ENCODE peak calls at places on chromosomes 1 and 21, in ten cellular contexts. One of them, this sample, is unnamed.

GRCh38 chr1:246319111-246319510 is 188.0 kb downstream of the SMYD3 start:
- DNase-seq in HFF-Myc: no peak
- DNase-seq in psoas muscle: no peak
- DNase-seq in tibial artery: no peak
- DNase-seq in PC-3: no peak
- DNase-seq in fibroblast of villous mesenchyme: no peak
- DNase-seq in colonic mucosa: no peak
- DNase-seq in stomach: no peak
- DNase-seq in thoracic aorta: no peak
- DNase-seq in CD8-positive, alpha-beta T cell: no peak
- DNase-seq in this sample: no peak

GRCh38 chr1:239893127-239893731 is 198.5 kb upstream of the FMN2 start:
- DNase-seq in HFF-Myc: no peak
- DNase-seq in psoas muscle: no peak
- DNase-seq in tibial artery: no peak
- DNase-seq in PC-3: peak
- DNase-seq in fibroblast of villous mesenchyme: no peak
- DNase-seq in colonic mucosa: no peak
- DNase-seq in stomach: no peak
- DNase-seq in thoracic aorta: no peak
- DNase-seq in CD8-positive, alpha-beta T cell: no peak
- DNase-seq in this sample: no peak

GRCh38 chr1:16075337-16076002 is 2.0 kb upstream of the FAM131C start:
- DNase-seq in HFF-Myc: no peak
- DNase-seq in psoas muscle: no peak
- DNase-seq in tibial artery: peak
- DNase-seq in PC-3: peak
- DNase-seq in fibroblast of villous mesenchyme: peak
- DNase-seq in colonic mucosa: no peak
- DNase-seq in stomach: peak
- DNase-seq in thoracic aorta: peak
- DNase-seq in CD8-positive, alpha-beta T cell: no peak
- DNase-seq in this sample: no peak

GRCh38 chr1:57404914-57405313 is 18.9 kb downstream of the DAB1 start:
- DNase-seq in HFF-Myc: no peak
- DNase-seq in psoas muscle: no peak
- DNase-seq in tibial artery: no peak
- DNase-seq in PC-3: no peak
- DNase-seq in fibroblast of villous mesenchyme: no peak
- DNase-seq in colonic mucosa: no peak
- DNase-seq in stomach: no peak
- DNase-seq in thoracic aorta: no peak
- DNase-seq in CD8-positive, alpha-beta T cell: no peak
- DNase-seq in this sample: peak

GRCh38 chr1:192751260-192751659 is 57.6 kb upstream of the RGS2 start:
- DNase-seq in HFF-Myc: no peak
- DNase-seq in psoas muscle: no peak
- DNase-seq in tibial artery: no peak
- DNase-seq in PC-3: no peak
- DNase-seq in fibroblast of villous mesenchyme: no peak
- DNase-seq in colonic mucosa: no peak
- DNase-seq in stomach: no peak
- DNase-seq in thoracic aorta: no peak
- DNase-seq in CD8-positive, alpha-beta T cell: no peak
- DNase-seq in this sample: no peak

GRCh38 chr1:180881806-180882509 is 30.7 kb upstream of the KIAA1614 start:
- DNase-seq in HFF-Myc: peak
- DNase-seq in psoas muscle: no peak
- DNase-seq in tibial artery: no peak
- DNase-seq in PC-3: peak
- DNase-seq in fibroblast of villous mesenchyme: peak
- DNase-seq in colonic mucosa: no peak
- DNase-seq in stomach: no peak
- DNase-seq in thoracic aorta: no peak
- DNase-seq in CD8-positive, alpha-beta T cell: no peak
- DNase-seq in this sample: no peak

GRCh38 chr1:204721378-204722041 is 36.0 kb upstream of the LRRN2 start:
- DNase-seq in HFF-Myc: no peak
- DNase-seq in psoas muscle: no peak
- DNase-seq in tibial artery: no peak
- DNase-seq in PC-3: no peak
- DNase-seq in fibroblast of villous mesenchyme: no peak
- DNase-seq in colonic mucosa: no peak
- DNase-seq in stomach: no peak
- DNase-seq in thoracic aorta: no peak
- DNase-seq in CD8-positive, alpha-beta T cell: no peak
- DNase-seq in this sample: no peak

GRCh38 chr1:200525167-200526123 is 95.1 kb downstream of the KIF14 start:
- DNase-seq in HFF-Myc: no peak
- DNase-seq in psoas muscle: no peak
- DNase-seq in tibial artery: no peak
- DNase-seq in PC-3: no peak
- DNase-seq in fibroblast of villous mesenchyme: peak
- DNase-seq in colonic mucosa: no peak
- DNase-seq in stomach: no peak
- DNase-seq in thoracic aorta: no peak
- DNase-seq in CD8-positive, alpha-beta T cell: no peak
- DNase-seq in this sample: no peak

GRCh38 chr1:218502383-218502782 is 157.2 kb downstream of the TGFB2 start:
- DNase-seq in HFF-Myc: no peak
- DNase-seq in psoas muscle: no peak
- DNase-seq in tibial artery: no peak
- DNase-seq in PC-3: no peak
- DNase-seq in fibroblast of villous mesenchyme: no peak
- DNase-seq in colonic mucosa: no peak
- DNase-seq in stomach: no peak
- DNase-seq in thoracic aorta: no peak
- DNase-seq in CD8-positive, alpha-beta T cell: no peak
- DNase-seq in this sample: no peak

GRCh38 chr1:218498061-218498938 is 153.2 kb downstream of the TGFB2 start:
- DNase-seq in HFF-Myc: no peak
- DNase-seq in psoas muscle: no peak
- DNase-seq in tibial artery: no peak
- DNase-seq in PC-3: peak
- DNase-seq in fibroblast of villous mesenchyme: peak
- DNase-seq in colonic mucosa: no peak
- DNase-seq in stomach: no peak
- DNase-seq in thoracic aorta: no peak
- DNase-seq in CD8-positive, alpha-beta T cell: no peak
- DNase-seq in this sample: no peak

GRCh38 chr1:218499911-218500310 is 154.8 kb downstream of the TGFB2 start:
- DNase-seq in HFF-Myc: no peak
- DNase-seq in psoas muscle: no peak
- DNase-seq in tibial artery: no peak
- DNase-seq in PC-3: no peak
- DNase-seq in fibroblast of villous mesenchyme: no peak
- DNase-seq in colonic mucosa: no peak
- DNase-seq in stomach: no peak
- DNase-seq in thoracic aorta: no peak
- DNase-seq in CD8-positive, alpha-beta T cell: no peak
- DNase-seq in this sample: no peak

GRCh38 chr1:218499021-218499691 is 154.0 kb downstream of the TGFB2 start:
- DNase-seq in HFF-Myc: peak
- DNase-seq in psoas muscle: no peak
- DNase-seq in tibial artery: no peak
- DNase-seq in PC-3: peak
- DNase-seq in fibroblast of villous mesenchyme: peak
- DNase-seq in colonic mucosa: no peak
- DNase-seq in stomach: no peak
- DNase-seq in thoracic aorta: no peak
- DNase-seq in CD8-positive, alpha-beta T cell: no peak
- DNase-seq in this sample: peak

GRCh38 chr1:218501073-218501612 is 156.0 kb downstream of the TGFB2 start:
- DNase-seq in HFF-Myc: no peak
- DNase-seq in psoas muscle: no peak
- DNase-seq in tibial artery: no peak
- DNase-seq in PC-3: no peak
- DNase-seq in fibroblast of villous mesenchyme: no peak
- DNase-seq in colonic mucosa: no peak
- DNase-seq in stomach: no peak
- DNase-seq in thoracic aorta: no peak
- DNase-seq in CD8-positive, alpha-beta T cell: no peak
- DNase-seq in this sample: no peak
- TF ChIP-seq CTCF in HFF-Myc: no peak
- TF ChIP-seq CTCF in psoas muscle: no peak
- TF ChIP-seq CTCF in tibial artery: no peak
- TF ChIP-seq CTCF in PC-3: no peak
- TF ChIP-seq CTCF in fibroblast of villous mesenchyme: no peak
- TF ChIP-seq CTCF in colonic mucosa: no peak
- TF ChIP-seq CTCF in stomach: no peak
- TF ChIP-seq CTCF in thoracic aorta: no peak
- TF ChIP-seq CTCF in CD8-positive, alpha-beta T cell: no peak
- TF ChIP-seq CTCF in this sample: no peak

DNA sequence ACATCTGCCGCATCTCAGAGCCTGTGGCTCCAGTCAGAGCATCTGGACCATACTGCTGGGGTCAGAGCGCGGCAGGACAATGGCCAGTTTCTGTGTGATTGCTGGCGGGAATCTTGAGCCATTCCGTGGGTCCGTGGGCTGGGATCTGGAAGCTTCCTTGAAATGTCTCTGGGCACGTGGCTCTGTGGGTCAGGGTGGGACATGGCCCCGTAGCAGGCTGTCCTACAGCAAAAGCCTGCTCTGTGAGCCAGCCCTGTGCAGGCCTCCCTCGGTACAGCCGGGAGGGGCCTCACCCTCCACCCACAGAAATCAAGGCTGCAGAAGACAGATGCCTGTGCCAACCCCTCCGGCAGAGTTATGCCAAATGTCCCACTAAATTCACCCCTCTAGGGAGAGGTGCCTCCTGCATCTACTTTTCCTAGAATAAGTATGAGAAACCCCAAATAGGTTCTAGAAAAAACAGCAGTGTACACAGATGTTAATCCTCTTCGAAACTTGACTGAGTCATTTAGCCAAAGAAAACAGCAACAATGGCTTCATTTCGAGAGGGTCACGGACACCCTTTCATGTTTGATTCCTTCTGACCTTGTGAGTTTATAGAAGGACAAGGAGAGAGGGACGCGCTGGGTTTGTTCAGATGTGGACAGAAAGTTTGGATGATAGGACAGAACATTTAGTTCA is 27.8 kb downstream of the COL18A1 start:
- DNase-seq in HFF-Myc: no peak
- DNase-seq in psoas muscle: no peak
- DNase-seq in tibial artery: peak
- DNase-seq in PC-3: no peak
- DNase-seq in fibroblast of villous mesenchyme: peak
- DNase-seq in colonic mucosa: no peak
- DNase-seq in stomach: no peak
- DNase-seq in thoracic aorta: no peak
- DNase-seq in CD8-positive, alpha-beta T cell: no peak
- DNase-seq in this sample: no peak
- H3K4me3 ChIP-seq in HFF-Myc: no peak
- H3K4me3 ChIP-seq in psoas muscle: no peak
- H3K4me3 ChIP-seq in tibial artery: peak
- H3K4me3 ChIP-seq in PC-3: no peak
- H3K4me3 ChIP-seq in fibroblast of villous mesenchyme: no peak
- H3K4me3 ChIP-seq in colonic mucosa: no peak
- H3K4me3 ChIP-seq in stomach: no peak
- H3K4me3 ChIP-seq in thoracic aorta: peak
- H3K4me3 ChIP-seq in CD8-positive, alpha-beta T cell: no peak
- H3K4me3 ChIP-seq in this sample: no peak

DNA sequence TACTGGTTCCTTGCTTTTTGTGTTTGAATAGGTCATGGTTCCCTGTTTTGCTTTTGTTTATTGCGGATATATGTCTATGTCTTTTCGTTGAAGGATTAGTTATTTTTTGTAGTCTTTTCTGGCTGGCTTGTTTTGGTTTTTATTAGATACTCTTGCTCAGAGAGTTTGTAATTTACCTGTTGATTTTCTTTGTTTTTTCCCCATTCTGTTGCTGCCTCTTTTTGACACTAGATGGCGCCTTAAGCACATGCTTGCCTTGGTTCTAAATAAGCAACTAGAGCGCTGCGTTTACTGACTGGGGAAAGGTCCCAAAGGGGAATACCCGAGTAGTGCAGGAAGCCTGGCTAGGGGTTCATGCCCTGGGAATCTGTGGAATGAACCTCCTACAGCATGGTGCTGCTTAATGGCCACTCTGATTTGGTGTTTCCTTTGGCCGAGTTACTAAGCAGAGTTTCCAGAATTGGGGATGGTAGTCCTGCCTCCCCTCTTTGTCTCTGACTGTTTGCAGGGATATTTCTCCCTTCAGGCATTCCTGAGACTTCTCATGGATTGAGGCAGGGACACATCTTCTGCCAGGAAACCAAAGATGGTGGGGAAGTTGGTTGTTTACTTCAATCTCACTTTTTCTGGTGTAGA is 143.2 kb downstream of the PTPRU start:
- DNase-seq in HFF-Myc: peak
- DNase-seq in psoas muscle: no peak
- DNase-seq in tibial artery: no peak
- DNase-seq in PC-3: peak
- DNase-seq in fibroblast of villous mesenchyme: peak
- DNase-seq in colonic mucosa: no peak
- DNase-seq in stomach: no peak
- DNase-seq in thoracic aorta: no peak
- DNase-seq in CD8-positive, alpha-beta T cell: no peak
- DNase-seq in this sample: no peak
- TF ChIP-seq CTCF in HFF-Myc: peak
- TF ChIP-seq CTCF in psoas muscle: peak
- TF ChIP-seq CTCF in tibial artery: no peak
- TF ChIP-seq CTCF in PC-3: peak
- TF ChIP-seq CTCF in fibroblast of villous mesenchyme: peak
- TF ChIP-seq CTCF in colonic mucosa: peak
- TF ChIP-seq CTCF in stomach: no peak
- TF ChIP-seq CTCF in thoracic aorta: no peak
- TF ChIP-seq CTCF in CD8-positive, alpha-beta T cell: no peak
- TF ChIP-seq CTCF in this sample: peak

GRCh38 chr1:44808063-44808937 is at the start of gene BTBD19:
- DNase-seq in HFF-Myc: no peak
- DNase-seq in psoas muscle: peak
- DNase-seq in tibial artery: peak
- DNase-seq in PC-3: no peak
- DNase-seq in fibroblast of villous mesenchyme: peak
- DNase-seq in colonic mucosa: peak
- DNase-seq in stomach: peak
- DNase-seq in thoracic aorta: no peak
- DNase-seq in CD8-positive, alpha-beta T cell: no peak
- DNase-seq in this sample: peak

GRCh38 chr1:44807364-44808062 is 362 bp upstream of the DYNLT4 start:
- DNase-seq in HFF-Myc: peak
- DNase-seq in psoas muscle: peak
- DNase-seq in tibial artery: peak
- DNase-seq in PC-3: peak
- DNase-seq in fibroblast of villous mesenchyme: peak
- DNase-seq in colonic mucosa: peak
- DNase-seq in stomach: peak
- DNase-seq in thoracic aorta: peak
- DNase-seq in CD8-positive, alpha-beta T cell: peak
- DNase-seq in this sample: peak

GRCh38 chr1:44805311-44806024 is 1.7 kb downstream of the DYNLT4 start:
- DNase-seq in HFF-Myc: no peak
- DNase-seq in psoas muscle: peak
- DNase-seq in tibial artery: peak
- DNase-seq in PC-3: no peak
- DNase-seq in fibroblast of villous mesenchyme: no peak
- DNase-seq in colonic mucosa: no peak
- DNase-seq in stomach: no peak
- DNase-seq in thoracic aorta: no peak
- DNase-seq in CD8-positive, alpha-beta T cell: no peak
- DNase-seq in this sample: no peak

GRCh38 chr1:44806025-44806703 is 987 bp downstream of the DYNLT4 start:
- DNase-seq in HFF-Myc: no peak
- DNase-seq in psoas muscle: peak
- DNase-seq in tibial artery: peak
- DNase-seq in PC-3: no peak
- DNase-seq in fibroblast of villous mesenchyme: no peak
- DNase-seq in colonic mucosa: no peak
- DNase-seq in stomach: no peak
- DNase-seq in thoracic aorta: no peak
- DNase-seq in CD8-positive, alpha-beta T cell: no peak
- DNase-seq in this sample: no peak

DNA sequence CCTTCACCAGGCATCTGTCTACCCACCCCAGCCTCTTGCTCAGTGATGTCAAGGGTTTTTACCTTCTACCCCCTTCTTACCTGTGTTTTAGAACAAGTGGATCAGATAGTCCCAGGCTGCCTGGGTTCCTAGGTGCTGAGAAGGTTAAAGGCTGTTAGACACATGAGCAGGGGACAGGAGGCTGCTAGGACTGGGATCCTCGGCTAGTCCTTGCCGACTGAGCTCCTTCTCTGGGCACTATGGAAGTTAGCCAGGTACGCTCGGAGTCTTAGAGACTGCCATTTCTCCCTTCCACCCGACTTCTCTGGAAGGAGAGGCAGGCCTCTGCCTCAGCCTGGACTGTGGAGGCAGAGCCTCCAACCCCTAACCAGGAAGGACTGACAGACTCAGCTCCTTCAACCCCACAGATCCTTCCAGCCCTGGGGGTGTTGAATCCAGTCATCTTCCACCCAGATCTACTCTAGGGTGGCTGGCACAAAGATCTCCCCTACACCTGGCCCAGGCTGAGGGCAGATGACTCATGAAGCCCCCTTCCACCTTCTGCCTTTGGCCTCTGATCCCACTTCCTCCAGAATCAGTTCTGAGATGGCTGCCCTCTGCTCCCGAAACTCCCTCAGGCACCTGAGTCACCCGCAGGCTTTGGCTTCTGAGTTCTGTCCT is at the start of gene DYNLT4:
- DNase-seq in HFF-Myc: no peak
- DNase-seq in psoas muscle: peak
- DNase-seq in tibial artery: no peak
- DNase-seq in PC-3: no peak
- DNase-seq in fibroblast of villous mesenchyme: no peak
- DNase-seq in colonic mucosa: no peak
- DNase-seq in stomach: no peak
- DNase-seq in thoracic aorta: no peak
- DNase-seq in CD8-positive, alpha-beta T cell: no peak
- DNase-seq in this sample: no peak
- H3K4me3 ChIP-seq in HFF-Myc: peak
- H3K4me3 ChIP-seq in psoas muscle: peak
- H3K4me3 ChIP-seq in tibial artery: peak
- H3K4me3 ChIP-seq in PC-3: no peak
- H3K4me3 ChIP-seq in fibroblast of villous mesenchyme: peak
- H3K4me3 ChIP-seq in colonic mucosa: no peak
- H3K4me3 ChIP-seq in stomach: peak
- H3K4me3 ChIP-seq in thoracic aorta: peak
- H3K4me3 ChIP-seq in CD8-positive, alpha-beta T cell: peak
- H3K4me3 ChIP-seq in this sample: peak

This sample was measured in AG04449.